ENCODE peak calls at places on chromosomes 7 and 10, in eight cellular contexts. G, A, V, M, X, S, Z and I are unnamed samples.

GRCh38 chr10:97479939-97480338 is 18.3 kb downstream of the MMS19 start:
- DNase-seq in G (no peak), A (no peak), V (no peak), M (no peak), X (no peak), S (no peak), Z (no peak), I (no peak)

GRCh38 chr7:36746347-36746746 is 22.1 kb upstream of the AOAH start:
- DNase-seq in G (peak; percentile 60), A (no peak), V (no peak), M (peak; percentile 53), X (peak; percentile 7), S (peak; percentile 67), Z (no peak), I (no peak)

GRCh38 chr7:17181482-17181881 is 117.0 kb upstream of the AHR start:
- DNase-seq in G (no peak), A (no peak), V (no peak), M (no peak), X (no peak), S (no peak), Z (no peak), I (no peak)

GRCh38 chr7:94838717-94839116 is 68.7 kb upstream of the PPP1R9A start:
- DNase-seq in G (no peak), A (no peak), V (no peak), M (no peak), X (no peak), S (no peak), Z (no peak), I (no peak)

GRCh38 chr7:91953618-91954017 is 13.0 kb downstream of the AKAP9 start:
- DNase-seq in G (peak; percentile 22), A (no peak), V (peak; percentile 13), M (no peak), X (no peak), S (no peak), Z (no peak), I (no peak)

GRCh38 chr7:16604054-16604453 is 41.5 kb downstream of the ANKMY2 start:
- DNase-seq in G (peak; percentile 26), A (no peak), V (no peak), M (no peak), X (peak; percentile 51), S (no peak), Z (no peak), I (no peak)

GRCh38 chr7:23546897-23547572 is 15.3 kb upstream of the TRA2A start:
- DNase-seq in G (peak; percentile 96), A (peak; percentile 63), V (peak; percentile 84), M (peak; percentile 55), X (peak; percentile 91), S (peak; percentile 55), Z (peak; percentile 40), I (peak; percentile 26)

GRCh38 chr10:132164801-132165278 is 21.9 kb upstream of the DPYSL4 start:
- DNase-seq in G (no peak), A (no peak), V (peak; percentile 30), M (peak; percentile 41), X (no peak), S (no peak), Z (no peak), I (no peak)

GRCh38 chr7:18610331-18610948 is 114.9 kb downstream of the HDAC9 start:
- DNase-seq in G (peak; percentile 31), A (no peak), V (peak; percentile 10), M (no peak), X (peak; percentile 46), S (no peak), Z (no peak), I (no peak)

GRCh38 chr10:112389147-112389822 is 15.4 kb downstream of the ACSL5 start:
- DNase-seq in G (peak; percentile 33), A (no peak), V (peak; percentile 30), M (no peak), X (peak; percentile 54), S (no peak), Z (no peak), I (no peak)

GRCh38 chr7:129975309-129975708 is 22.5 kb upstream of the UBE2H start:
- DNase-seq in G (no peak), A (no peak), V (no peak), M (no peak), X (no peak), S (no peak), Z (no peak), I (no peak)

GRCh38 chr10:77844713-77845454 is 81.7 kb downstream of the DLG5 start:
- DNase-seq in G (peak; percentile 82), A (no peak), V (peak; percentile 95), M (no peak), X (peak; percentile 71), S (no peak), Z (no peak), I (no peak)

GRCh38 chr10:137031-137430 is 1.8 kb downstream of the ZMYND11 start:
- DNase-seq in G (peak; percentile 19), A (peak; percentile 15), V (peak; percentile 30), M (no peak), X (peak; percentile 41), S (no peak), Z (no peak), I (no peak)

GRCh38 chr10:49001402-49001801 is 61.8 kb upstream of the LRRC18 start:
- DNase-seq in G (no peak), A (no peak), V (peak; percentile 13), M (no peak), X (no peak), S (no peak), Z (no peak), I (no peak)

GRCh38 chr7:154577141-154577540 is 425.8 kb downstream of the PAXIP1 start:
- DNase-seq in G (no peak), A (no peak), V (no peak), M (no peak), X (no peak), S (no peak), Z (no peak), I (no peak)

GRCh38 chr7:94511763-94512162 is 2.2 kb downstream of the CASD1 start:
- DNase-seq in G (peak; percentile 6), A (no peak), V (peak; percentile 7), M (no peak), X (no peak), S (no peak), Z (no peak), I (no peak)

GRCh38 chr7:144006029-144006428 is 5.9 kb downstream of the OR6B1 start:
- DNase-seq in G (no peak), A (no peak), V (no peak), M (no peak), X (no peak), S (no peak), Z (no peak), I (no peak)

GRCh38 chr7:144009361-144009760 is 9.2 kb downstream of the OR6B1 start:
- DNase-seq in G (no peak), A (no peak), V (no peak), M (no peak), X (no peak), S (no peak), Z (no peak), I (no peak)

DNA sequence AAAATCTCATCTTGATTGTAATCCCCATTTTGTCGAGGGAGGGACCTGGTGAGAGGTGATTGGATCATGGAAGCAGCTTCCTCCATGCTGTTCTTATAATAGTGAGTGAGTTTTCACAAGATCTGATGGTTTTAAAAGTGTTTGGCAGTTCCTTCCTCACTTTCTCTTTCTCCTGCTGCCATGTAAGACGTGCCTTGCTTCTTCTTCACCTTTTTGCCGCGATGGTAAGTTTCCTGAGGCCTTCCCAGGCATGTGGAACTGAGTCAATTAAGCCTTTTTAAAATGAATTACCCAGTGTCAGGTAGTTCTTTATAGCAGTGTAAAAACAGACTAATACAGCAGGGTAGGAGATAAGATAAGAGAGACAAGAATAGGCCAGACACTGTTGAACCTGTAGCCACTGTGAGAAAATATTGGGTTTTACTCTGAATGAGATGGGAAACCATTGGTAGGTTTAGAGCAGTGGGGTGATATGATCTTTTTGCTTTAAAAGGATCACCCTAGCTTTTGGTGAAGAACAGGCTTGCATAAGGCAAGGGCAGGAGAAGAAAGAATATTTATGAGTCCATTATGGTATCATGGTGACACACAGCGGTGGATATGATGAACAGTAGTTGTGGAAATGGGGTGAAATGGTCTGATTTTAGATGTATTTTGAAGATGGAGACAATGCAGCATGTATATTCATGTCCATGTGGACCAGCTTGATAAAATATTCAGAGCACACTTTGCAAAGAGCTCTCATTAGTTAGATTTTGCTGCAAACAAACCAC is 11.5 kb downstream of the OR6B1 start:
- DNase-seq in G (peak; percentile 65), A (no peak), V (peak; percentile 8), M (no peak), X (peak; percentile 39), S (no peak), Z (no peak), I (no peak)
- TF ChIP-seq CTCF in G (peak; percentile 39), A (no peak), V (peak; percentile 23), M (no peak), X (no peak), S (no peak), Z (no peak), I (peak; percentile 2)

DNA sequence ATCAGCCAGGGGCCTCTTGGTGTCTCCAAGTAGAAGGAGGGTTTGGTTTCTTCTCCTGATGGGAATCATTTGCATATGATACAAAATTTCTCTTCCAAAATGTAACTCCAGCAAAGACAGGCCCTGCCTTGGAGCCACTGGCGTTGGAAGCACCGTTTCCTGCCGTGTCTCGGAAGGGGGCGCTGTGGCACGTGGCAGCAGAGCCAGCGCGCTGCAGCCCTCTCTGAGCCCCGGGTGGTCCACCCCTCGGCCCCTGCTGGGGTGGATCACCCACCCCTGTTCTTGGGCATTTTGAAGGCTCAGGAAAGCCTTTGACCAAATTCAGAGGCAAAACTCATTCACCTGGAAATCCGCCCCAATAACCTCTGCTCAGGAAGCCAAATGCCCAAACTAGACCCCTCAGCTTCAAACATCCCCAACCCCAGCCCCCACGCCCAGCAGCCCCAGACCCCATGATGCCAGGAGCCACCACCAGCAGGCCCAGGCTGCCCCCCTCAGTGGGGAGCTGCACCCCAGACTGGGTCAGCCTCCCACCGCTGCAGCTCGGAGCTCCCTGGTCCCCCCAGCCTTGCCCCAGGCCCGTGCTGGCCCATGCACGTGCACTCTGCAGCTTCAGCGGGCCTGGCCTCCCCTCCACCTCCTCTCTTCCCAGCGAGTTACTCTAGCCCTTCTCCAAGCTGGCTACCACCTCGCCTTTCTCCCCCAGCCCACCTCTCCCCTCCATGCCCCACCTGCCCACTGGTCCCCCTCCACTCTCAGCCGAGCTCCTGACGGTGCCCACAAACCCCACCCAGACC is 29.5 kb upstream of the ELFN1 start:
- DNase-seq in G (no peak), A (no peak), V (no peak), M (peak; percentile 29), X (no peak), S (no peak), Z (no peak), I (no peak)
- TF ChIP-seq CTCF in G (peak; percentile 14), A (no peak), V (peak; percentile 35), M (no peak), X (peak; percentile 15), S (no peak), Z (no peak), I (peak; percentile 40)

DNA sequence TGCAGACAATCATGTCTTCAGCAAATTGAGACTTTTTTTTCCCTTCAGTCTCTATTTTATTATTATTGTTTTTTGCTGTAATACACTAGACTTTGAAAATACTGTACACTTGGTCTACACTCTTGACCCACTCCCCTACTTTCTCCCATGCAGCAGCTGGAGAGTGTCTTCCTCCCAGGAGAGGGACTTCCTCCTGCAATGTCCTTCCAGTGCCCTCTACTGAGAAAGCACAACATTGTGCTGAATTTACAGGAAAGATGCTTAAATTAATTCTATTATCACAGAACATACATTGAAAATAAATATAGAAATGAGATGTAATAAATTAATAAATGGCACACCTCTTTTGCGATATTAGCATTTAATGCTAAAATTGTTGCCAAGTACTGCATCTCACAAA is 411.3 kb downstream of the CCSER2 start:
- DNase-seq in G (no peak), A (no peak), V (no peak), M (no peak), X (no peak), S (no peak), Z (no peak), I (no peak)
- TF ChIP-seq CTCF in G (no peak), A (no peak), V (no peak), M (no peak), X (no peak), S (no peak), Z (no peak), I (no peak)

GRCh38 chr7:13279854-13280435 is 592.5 kb downstream of the ARL4A start:
- DNase-seq in G (peak; percentile 57), A (no peak), V (peak; percentile 8), M (no peak), X (peak; percentile 41), S (no peak), Z (no peak), I (no peak)
- TF ChIP-seq CTCF in G (peak; percentile 43), A (peak; percentile 62), V (peak; percentile 54), M (peak; percentile 46), X (peak; percentile 23), S (peak; percentile 26), Z (peak; percentile 20), I (peak; percentile 39)